ENCODE peak calls at places on chromosomes 16 and 17, in ten cellular contexts. Y, G, A, N, D, I, S, C, O and L are unnamed samples.

GRCh38 chr16:83019963-83020362 is 393.2 kb downstream of the CDH13 start:
- DNase-seq in O (no peak), Y (no peak), D (no peak), I (no peak), G (no peak), A (no peak), S (no peak), N (no peak), C (no peak), L (no peak)

GRCh38 chr16:2296662-2297505 is 29.0 kb upstream of the RNPS1 start:
- DNase-seq in G (no peak), I (peak; percentile 15), Y (peak; percentile 81), D (no peak), O (no peak), A (no peak), S (no peak), N (no peak), C (no peak), L (peak; percentile 48)

GRCh38 chr16:28090646-28091377 is 27.3 kb upstream of the GSG1L start:
- DNase-seq in C (no peak), I (no peak), D (no peak), O (no peak), G (no peak), Y (peak; percentile 93), S (no peak), N (no peak), A (no peak), L (peak; percentile 35)

GRCh38 chr16:30985401-30986128 is 558 bp downstream of the HSD3B7 start:
- DNase-seq in A (no peak), C (peak; percentile 70), G (no peak), I (no peak), S (peak; percentile 82), N (no peak), O (peak; percentile 63), D (peak; percentile 75), Y (peak; percentile 85), L (no peak)

GRCh38 chr16:8660841-8661301 is 13.5 kb upstream of the ABAT start:
- DNase-seq in Y (peak; percentile 96), A (peak; percentile 64), N (no peak), S (peak; percentile 73), D (peak; percentile 64), C (no peak), G (no peak), O (peak; percentile 70), I (peak; percentile 41), L (peak; percentile 83)

GRCh38 chr17:56893503-56893902 is 20.3 kb downstream of the TRIM25 start:
- DNase-seq in A (no peak), S (no peak), G (no peak), C (no peak), N (no peak), I (no peak), Y (peak; percentile 53), D (no peak), O (no peak), L (no peak)

GRCh38 chr17:38746004-38746892 is 1.9 kb downstream of the PCGF2 start:
- DNase-seq in Y (peak; percentile 68), S (no peak), G (no peak), I (no peak), N (no peak), A (no peak), C (no peak), D (no peak), O (no peak), L (no peak)

GRCh38 chr16:86129541-86129940 is 230.6 kb downstream of the IRF8 start:
- DNase-seq in G (no peak), D (no peak), I (no peak), A (no peak), N (no peak), Y (no peak), C (no peak), S (no peak), O (no peak), L (no peak)

GRCh38 chr17:69814031-69814430 is 261.0 kb upstream of the KCNJ16 start:
- DNase-seq in O (no peak), C (no peak), S (no peak), D (no peak), Y (no peak), A (no peak), G (no peak), N (no peak), I (no peak), L (no peak)

GRCh38 chr16:78365376-78365775 is 265.9 kb downstream of the WWOX start:
- DNase-seq in Y (no peak), I (no peak), G (no peak), D (no peak), C (no peak), O (no peak), A (no peak), N (no peak), S (no peak), L (no peak)

GRCh38 chr16:23908790-23909189 is 73.0 kb downstream of the PRKCB start:
- DNase-seq in G (no peak), I (no peak), Y (no peak), C (no peak), S (no peak), D (no peak), A (no peak), N (no peak), O (no peak), L (no peak)

GRCh38 chr17:72387487-72387886 is 266.7 kb downstream of the SOX9 start:
- DNase-seq in A (no peak), S (no peak), D (no peak), I (no peak), Y (no peak), O (no peak), N (no peak), C (no peak), G (no peak), L (no peak)

GRCh38 chr16:49440156-49441065 is 66.8 kb downstream of the C16orf78 start:
- DNase-seq in D (no peak), N (no peak), A (no peak), Y (no peak), C (no peak), I (no peak), G (no peak), O (no peak), S (no peak), L (no peak)

DNA sequence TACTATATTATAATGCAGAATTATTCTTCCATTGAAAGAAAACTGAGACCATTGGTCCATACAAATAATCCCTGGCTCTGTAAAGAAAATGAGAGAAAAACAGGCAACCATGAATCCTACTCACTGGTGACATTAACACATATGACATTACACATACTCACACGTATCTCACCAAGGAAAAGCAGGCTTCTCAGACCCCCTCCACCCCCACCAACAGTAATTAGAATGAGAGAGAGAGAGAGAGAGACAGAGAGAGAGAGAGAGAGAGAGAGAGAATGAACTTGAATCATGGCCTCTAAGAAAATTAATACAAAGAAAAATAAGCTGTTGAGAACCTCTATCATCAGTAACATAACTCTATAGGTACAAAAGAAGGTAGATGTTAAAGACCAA is 132.0 kb downstream of the SNX11 start:
- DNase-seq in C (no peak), Y (no peak), N (no peak), S (no peak), A (no peak), O (no peak), G (no peak), I (no peak), D (no peak), L (no peak)
- H3K4me1 ChIP-seq in C (peaks cover 16% of the 10 kb centered on the region), Y (peaks cover 8% of the 10 kb centered on the region), N (peaks cover 8% of the 10 kb centered on the region), S (peaks cover 37% of the 10 kb centered on the region), A (peaks cover 2% of the 10 kb centered on the region), O (peaks cover 2% of the 10 kb centered on the region), G (peaks cover 65% of the 10 kb centered on the region), I (peaks cover 53% of the 10 kb centered on the region), D (peaks cover 18% of the 10 kb centered on the region), L (no peaks in the 10 kb centered on the region)

DNA sequence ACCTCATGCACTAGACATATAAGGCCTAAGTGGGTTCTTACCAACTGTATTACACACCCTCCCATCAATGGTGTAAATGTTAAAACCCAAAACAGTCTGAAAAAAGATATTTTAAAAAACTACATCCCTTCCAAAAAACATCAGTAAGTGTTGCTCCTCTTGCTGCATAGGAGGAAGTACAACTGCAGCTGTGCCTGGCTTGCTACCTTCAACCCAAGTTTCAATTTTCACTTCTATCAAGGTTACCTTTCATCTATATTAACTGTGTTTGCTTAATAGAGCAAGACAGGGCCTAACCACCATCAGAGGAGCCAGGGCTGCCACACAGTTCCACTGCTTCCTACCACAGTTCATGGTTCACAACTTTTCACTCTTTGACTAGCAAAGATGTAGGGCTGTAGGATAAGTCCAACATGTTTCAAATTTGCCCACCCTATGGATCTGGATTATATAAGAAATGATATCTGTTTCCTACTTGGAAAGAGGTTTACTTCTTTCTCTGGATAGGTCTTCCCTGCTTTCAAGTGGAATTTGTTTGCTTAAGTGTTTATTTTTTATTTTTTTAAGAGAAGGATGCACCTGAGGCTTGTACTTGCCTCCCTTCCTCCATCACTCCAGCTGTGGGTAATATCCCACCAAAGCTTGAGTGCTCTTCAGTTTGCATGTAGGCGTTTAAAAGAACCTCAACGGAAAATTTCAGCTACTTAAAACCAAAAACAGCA is 56.7 kb downstream of the GRB7 start:
- DNase-seq in I (no peak), S (peak; percentile 58), A (no peak), C (no peak), O (no peak), Y (no peak), N (no peak), G (no peak), D (no peak), L (no peak)
- H3K4me1 ChIP-seq in I (no peaks in the 10 kb centered on the region), S (no peaks in the 10 kb centered on the region), A (peaks cover 6% of the 10 kb centered on the region), C (no peaks in the 10 kb centered on the region), O (no peaks in the 10 kb centered on the region), Y (no peaks in the 10 kb centered on the region), N (no peaks in the 10 kb centered on the region), G (no peaks in the 10 kb centered on the region), D (no peaks in the 10 kb centered on the region), L (no peaks in the 10 kb centered on the region)

GRCh38 chr17:79423811-79424465 is 186.9 kb downstream of the RBFOX3 start:
- DNase-seq in C (no peak), O (no peak), D (no peak), A (no peak), I (no peak), S (no peak), Y (no peak), N (no peak), G (no peak), L (no peak)
- H3K4me1 ChIP-seq in C (no peaks in the 10 kb centered on the region), O (no peaks in the 10 kb centered on the region), D (no peaks in the 10 kb centered on the region), A (peaks cover 15% of the 10 kb centered on the region), I (peaks cover 4% of the 10 kb centered on the region), S (peaks cover 5% of the 10 kb centered on the region), Y (peaks cover 4% of the 10 kb centered on the region), N (no peaks in the 10 kb centered on the region), G (no peaks in the 10 kb centered on the region), L (no peaks in the 10 kb centered on the region)

GRCh38 chr17:82246365-82247174 is 17.7 kb downstream of the SLC16A3 start:
- DNase-seq in G (peak; percentile 73), C (peak; percentile 60), S (peak; percentile 35), Y (no peak), O (no peak), D (peak; percentile 45), A (no peak), N (no peak), I (no peak), L (no peak)

GRCh38 chr17:82248815-82249638 is 20.2 kb downstream of the SLC16A3 start:
- DNase-seq in Y (no peak), N (no peak), S (no peak), O (no peak), I (no peak), D (peak; percentile 45), C (no peak), G (no peak), A (no peak), L (no peak)

GRCh38 chr17:82247856-82248671 is 19.2 kb downstream of the SLC16A3 start:
- DNase-seq in S (no peak), A (no peak), Y (no peak), N (no peak), G (no peak), O (no peak), I (no peak), D (peak; percentile 39), C (no peak), L (no peak)

GRCh38 chr17:82246040-82246364 is 17.2 kb downstream of the SLC16A3 start:
- DNase-seq in Y (peak; percentile 44), I (no peak), A (no peak), O (no peak), S (no peak), N (no peak), G (no peak), C (no peak), D (no peak), L (no peak)

GRCh38 chr17:82247175-82247823 is 18.5 kb downstream of the SLC16A3 start:
- DNase-seq in G (no peak), O (no peak), A (no peak), Y (no peak), C (no peak), D (no peak), S (no peak), I (no peak), N (no peak), L (no peak)
- H3K4me1 ChIP-seq in G (peaks cover 36% of the 10 kb centered on the region), O (peaks cover 10% of the 10 kb centered on the region), A (no peaks in the 10 kb centered on the region), Y (no peaks in the 10 kb centered on the region), C (peaks cover 22% of the 10 kb centered on the region), D (peaks cover 35% of the 10 kb centered on the region), S (peaks cover 49% of the 10 kb centered on the region), I (peaks cover 52% of the 10 kb centered on the region), N (peaks cover 19% of the 10 kb centered on the region), L (no peaks in the 10 kb centered on the region)